ENCODE peak calls at places on chromosomes 6 and 20, in six cellular contexts. One of them, this sample, is unnamed.

GRCh38 chr6:3280866-3281465 is 22.2 kb downstream of the PSMG4 start:
- DNase-seq in mesendoderm: no peak
- DNase-seq in IMR-90: peak
- DNase-seq in neuronal stem cell: no peak
- DNase-seq in H1: no peak
- DNase-seq in mesenchymal stem cell: no peak
- DNase-seq in this sample: no peak

GRCh38 chr20:4101271-4101670 is 85.9 kb upstream of the RNF24 start:
- DNase-seq in mesendoderm: no peak
- DNase-seq in IMR-90: no peak
- DNase-seq in neuronal stem cell: no peak
- DNase-seq in H1: no peak
- DNase-seq in mesenchymal stem cell: no peak
- DNase-seq in this sample: no peak

GRCh38 chr20:8251201-8251575 is 119.1 kb downstream of the PLCB1 start:
- DNase-seq in mesendoderm: no peak
- DNase-seq in IMR-90: no peak
- DNase-seq in neuronal stem cell: no peak
- DNase-seq in H1: no peak
- DNase-seq in mesenchymal stem cell: no peak
- DNase-seq in this sample: no peak

GRCh38 chr20:18019068-18019467 is 38.6 kb downstream of the OVOL2 start:
- DNase-seq in mesendoderm: peak
- DNase-seq in IMR-90: peak
- DNase-seq in neuronal stem cell: no peak
- DNase-seq in H1: no peak
- DNase-seq in mesenchymal stem cell: peak
- DNase-seq in this sample: peak

GRCh38 chr6:147684906-147685305 is 176.4 kb downstream of the SAMD5 start:
- DNase-seq in mesendoderm: no peak
- DNase-seq in IMR-90: no peak
- DNase-seq in neuronal stem cell: no peak
- DNase-seq in H1: no peak
- DNase-seq in mesenchymal stem cell: no peak
- DNase-seq in this sample: no peak

GRCh38 chr6:89118931-89119330 is 1.1 kb upstream of the SRSF12 start:
- DNase-seq in mesendoderm: no peak
- DNase-seq in IMR-90: no peak
- DNase-seq in neuronal stem cell: no peak
- DNase-seq in H1: no peak
- DNase-seq in mesenchymal stem cell: no peak
- DNase-seq in this sample: no peak

GRCh38 chr6:14131579-14131978 is 14.0 kb downstream of the CD83 start:
- DNase-seq in mesendoderm: no peak
- DNase-seq in IMR-90: no peak
- DNase-seq in neuronal stem cell: no peak
- DNase-seq in H1: no peak
- DNase-seq in mesenchymal stem cell: no peak
- DNase-seq in this sample: no peak

GRCh38 chr6:152669894-152670293 is 27.8 kb upstream of the MYCT1 start:
- DNase-seq in mesendoderm: peak
- DNase-seq in IMR-90: peak
- DNase-seq in neuronal stem cell: no peak
- DNase-seq in H1: no peak
- DNase-seq in mesenchymal stem cell: peak
- DNase-seq in this sample: peak

GRCh38 chr20:34562643-34563042 is 4.1 kb downstream of the MAP1LC3A start:
- DNase-seq in mesendoderm: peak
- DNase-seq in IMR-90: peak
- DNase-seq in neuronal stem cell: no peak
- DNase-seq in H1: peak
- DNase-seq in mesenchymal stem cell: peak
- DNase-seq in this sample: peak

GRCh38 chr6:69812746-69813427 is 16.1 kb upstream of the LMBRD1 start:
- DNase-seq in mesendoderm: no peak
- DNase-seq in IMR-90: no peak
- DNase-seq in neuronal stem cell: no peak
- DNase-seq in H1: no peak
- DNase-seq in mesenchymal stem cell: no peak
- DNase-seq in this sample: peak

GRCh38 chr6:157690441-157691210 is 132.4 kb upstream of the SNX9 start:
- DNase-seq in mesendoderm: no peak
- DNase-seq in IMR-90: no peak
- DNase-seq in neuronal stem cell: no peak
- DNase-seq in H1: no peak
- DNase-seq in mesenchymal stem cell: no peak
- DNase-seq in this sample: no peak

GRCh38 chr20:40431112-40431511 is 257.9 kb downstream of the MAFB start:
- DNase-seq in mesendoderm: no peak
- DNase-seq in IMR-90: no peak
- DNase-seq in neuronal stem cell: no peak
- DNase-seq in H1: no peak
- DNase-seq in mesenchymal stem cell: no peak
- DNase-seq in this sample: no peak

GRCh38 chr20:45892049-45892816 is 1.1 kb downstream of the CTSA start:
- DNase-seq in mesendoderm: peak
- DNase-seq in IMR-90: peak
- DNase-seq in neuronal stem cell: no peak
- DNase-seq in H1: no peak
- DNase-seq in mesenchymal stem cell: peak
- DNase-seq in this sample: peak

GRCh38 chr6:15626878-15627683 is 35.7 kb downstream of the DTNBP1 start:
- DNase-seq in mesendoderm: no peak
- DNase-seq in IMR-90: no peak
- DNase-seq in neuronal stem cell: no peak
- DNase-seq in H1: no peak
- DNase-seq in mesenchymal stem cell: peak
- DNase-seq in this sample: no peak

GRCh38 chr6:89369009-89369408 is 16.5 kb upstream of the UBE2J1 start:
- DNase-seq in mesendoderm: peak
- DNase-seq in IMR-90: peak
- DNase-seq in neuronal stem cell: no peak
- DNase-seq in H1: no peak
- DNase-seq in mesenchymal stem cell: peak
- DNase-seq in this sample: peak

GRCh38 chr20:3648941-3649340 is 14.3 kb downstream of the GFRA4 start:
- DNase-seq in mesendoderm: no peak
- DNase-seq in IMR-90: no peak
- DNase-seq in neuronal stem cell: no peak
- DNase-seq in H1: peak
- DNase-seq in mesenchymal stem cell: no peak
- DNase-seq in this sample: no peak

GRCh38 chr6:82277686-82278085 is 30.1 kb upstream of the IBTK start:
- DNase-seq in mesendoderm: no peak
- DNase-seq in IMR-90: no peak
- DNase-seq in neuronal stem cell: no peak
- DNase-seq in H1: no peak
- DNase-seq in mesenchymal stem cell: no peak
- DNase-seq in this sample: no peak

GRCh38 chr20:5073154-5074049 is 46.4 kb downstream of the PCNA start:
- DNase-seq in mesendoderm: peak
- DNase-seq in IMR-90: peak
- DNase-seq in neuronal stem cell: no peak
- DNase-seq in H1: peak
- DNase-seq in mesenchymal stem cell: peak
- DNase-seq in this sample: no peak

GRCh38 chr20:31704225-31705119 is 18.2 kb downstream of the BCL2L1 start:
- DNase-seq in mesendoderm: peak
- DNase-seq in IMR-90: peak
- DNase-seq in neuronal stem cell: no peak
- DNase-seq in H1: no peak
- DNase-seq in mesenchymal stem cell: peak
- DNase-seq in this sample: peak

GRCh38 chr6:132817554-132818403 is 3.4 kb downstream of the RPS12 start:
- DNase-seq in mesendoderm: no peak
- DNase-seq in IMR-90: no peak
- DNase-seq in neuronal stem cell: no peak
- DNase-seq in H1: no peak
- DNase-seq in mesenchymal stem cell: no peak
- DNase-seq in this sample: peak

GRCh38 chr20:10131612-10132345 is 86.9 kb upstream of the SNAP25 start:
- DNase-seq in mesendoderm: no peak
- DNase-seq in IMR-90: peak
- DNase-seq in neuronal stem cell: no peak
- DNase-seq in H1: peak
- DNase-seq in mesenchymal stem cell: no peak
- DNase-seq in this sample: no peak

GRCh38 chr6:87357479-87358196 is 13.0 kb downstream of the C6orf163 start:
- DNase-seq in mesendoderm: no peak
- DNase-seq in IMR-90: no peak
- DNase-seq in neuronal stem cell: no peak
- DNase-seq in H1: no peak
- DNase-seq in mesenchymal stem cell: no peak
- DNase-seq in this sample: no peak

GRCh38 chr20:59403261-59403961 is 103.0 kb downstream of the EDN3 start:
- DNase-seq in mesendoderm: peak
- DNase-seq in IMR-90: no peak
- DNase-seq in neuronal stem cell: peak
- DNase-seq in H1: peak
- DNase-seq in mesenchymal stem cell: no peak
- DNase-seq in this sample: peak

GRCh38 chr20:10537850-10538480 is 102.9 kb downstream of the SLX4IP start:
- DNase-seq in mesendoderm: no peak
- DNase-seq in IMR-90: peak
- DNase-seq in neuronal stem cell: no peak
- DNase-seq in H1: no peak
- DNase-seq in mesenchymal stem cell: no peak
- DNase-seq in this sample: no peak

DNA sequence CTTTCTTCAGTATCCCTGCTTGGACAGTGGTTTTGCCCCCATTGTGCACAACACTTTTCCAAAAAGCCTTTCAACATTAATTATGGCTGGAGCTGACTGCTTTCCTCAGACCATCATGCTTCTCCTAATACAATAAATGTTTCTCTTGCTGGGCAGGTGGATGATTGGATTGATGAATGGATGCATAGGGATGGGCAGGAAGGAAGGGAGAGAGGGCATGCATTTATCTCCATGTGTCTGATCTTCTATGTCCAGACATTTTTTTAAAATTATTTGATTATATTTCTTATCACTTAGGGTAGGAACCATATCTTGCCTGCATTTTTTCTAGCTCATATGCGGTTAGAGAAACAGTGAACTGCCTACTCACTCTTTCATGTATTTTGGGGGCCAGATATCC is 218.5 kb downstream of the PRL start:
- DNase-seq in mesendoderm: no peak
- DNase-seq in IMR-90: no peak
- DNase-seq in neuronal stem cell: no peak
- DNase-seq in H1: no peak
- DNase-seq in mesenchymal stem cell: no peak
- DNase-seq in this sample: no peak
- H3K18ac ChIP-seq in mesendoderm: peak
- H3K18ac ChIP-seq in IMR-90: no peak
- H3K18ac ChIP-seq in neuronal stem cell: no peak
- H3K18ac ChIP-seq in H1: no peak
- H3K18ac ChIP-seq in mesenchymal stem cell: no peak
- H3K18ac ChIP-seq in this sample: no peak

GRCh38 chr20:24157213-24157612 is 168.6 kb upstream of the GGTLC1 start:
- DNase-seq in mesendoderm: no peak
- DNase-seq in IMR-90: no peak
- DNase-seq in neuronal stem cell: no peak
- DNase-seq in H1: no peak
- DNase-seq in mesenchymal stem cell: no peak
- DNase-seq in this sample: no peak
- H4K8ac ChIP-seq in mesendoderm: no peak
- H4K8ac ChIP-seq in IMR-90: no peak
- H4K8ac ChIP-seq in neuronal stem cell: no peak
- H4K8ac ChIP-seq in H1: no peak
- H4K8ac ChIP-seq in mesenchymal stem cell: no peak
- H4K8ac ChIP-seq in this sample: no peak

GRCh38 chr6:106512048-106512957 is 117.0 kb downstream of the RTN4IP1 start:
- DNase-seq in mesendoderm: peak
- DNase-seq in IMR-90: no peak
- DNase-seq in neuronal stem cell: peak
- DNase-seq in H1: peak
- DNase-seq in mesenchymal stem cell: peak
- DNase-seq in this sample: no peak

GRCh38 chr6:106512958-106513480 is 116.3 kb downstream of the RTN4IP1 start:
- DNase-seq in mesendoderm: no peak
- DNase-seq in IMR-90: no peak
- DNase-seq in neuronal stem cell: peak
- DNase-seq in H1: no peak
- DNase-seq in mesenchymal stem cell: no peak
- DNase-seq in this sample: no peak

GRCh38 chr6:106513813-106514212 is 115.5 kb downstream of the RTN4IP1 start:
- DNase-seq in mesendoderm: no peak
- DNase-seq in IMR-90: no peak
- DNase-seq in neuronal stem cell: no peak
- DNase-seq in H1: no peak
- DNase-seq in mesenchymal stem cell: no peak
- DNase-seq in this sample: no peak

GRCh38 chr6:106516629-106517028 is 112.7 kb downstream of the RTN4IP1 start:
- DNase-seq in mesendoderm: no peak
- DNase-seq in IMR-90: no peak
- DNase-seq in neuronal stem cell: no peak
- DNase-seq in H1: no peak
- DNase-seq in mesenchymal stem cell: no peak
- DNase-seq in this sample: no peak

GRCh38 chr6:106514281-106514885 is 114.9 kb downstream of the RTN4IP1 start:
- DNase-seq in mesendoderm: no peak
- DNase-seq in IMR-90: no peak
- DNase-seq in neuronal stem cell: no peak
- DNase-seq in H1: no peak
- DNase-seq in mesenchymal stem cell: no peak
- DNase-seq in this sample: no peak
- H3K4me3 ChIP-seq in mesendoderm: no peak
- H3K4me3 ChIP-seq in IMR-90: no peak
- H3K4me3 ChIP-seq in neuronal stem cell: no peak
- H3K4me3 ChIP-seq in H1: no peak
- H3K4me3 ChIP-seq in mesenchymal stem cell: peak
- H3K4me3 ChIP-seq in this sample: no peak

DNA sequence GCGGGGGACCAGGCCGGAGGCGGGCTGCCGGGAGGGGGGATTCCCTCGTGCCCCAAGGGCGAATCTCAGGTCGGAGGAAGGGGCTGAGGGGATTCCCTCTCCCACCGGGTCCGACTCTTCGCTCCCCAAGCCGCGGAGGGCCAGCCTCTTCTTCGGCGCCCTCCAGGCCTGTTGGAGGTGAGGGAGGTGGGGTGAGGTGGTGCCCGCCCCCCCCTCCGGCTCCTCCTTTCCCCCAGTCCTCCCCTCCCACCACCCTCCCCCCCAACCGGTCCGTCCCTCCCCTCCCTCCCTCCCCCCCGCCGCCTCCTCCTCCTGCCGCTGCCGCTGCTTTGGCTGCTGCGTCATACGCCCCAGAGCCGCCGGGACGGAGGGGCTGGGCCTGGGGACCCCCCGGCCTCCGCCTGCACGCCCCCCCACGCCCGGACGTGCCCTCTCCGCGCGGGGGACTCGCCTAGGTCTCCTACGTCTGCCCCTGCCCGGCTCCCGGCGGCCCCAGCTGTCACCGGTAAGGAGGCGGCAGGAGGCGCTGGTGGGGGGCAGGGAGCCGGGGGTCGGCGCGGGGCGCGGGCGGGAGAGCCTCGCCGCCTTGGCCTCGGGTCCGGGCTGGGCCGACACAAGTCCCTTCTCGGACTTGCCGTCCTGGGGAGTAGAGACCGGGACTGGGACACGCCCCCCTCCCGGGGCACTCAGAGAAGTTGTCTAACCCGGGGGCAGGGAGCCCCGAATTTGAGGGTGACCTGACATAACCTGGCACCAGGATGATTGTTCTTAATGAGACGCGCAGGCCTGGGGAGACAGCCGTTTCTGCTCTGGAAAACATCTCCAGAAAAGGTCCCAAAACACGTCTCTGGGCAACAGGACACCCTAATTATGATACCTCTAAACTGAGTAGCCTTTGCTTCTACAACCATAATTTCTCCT is at the start of gene PHF1:
- DNase-seq in mesendoderm: no peak
- DNase-seq in IMR-90: peak
- DNase-seq in neuronal stem cell: no peak
- DNase-seq in H1: peak
- DNase-seq in mesenchymal stem cell: peak
- DNase-seq in this sample: peak
- H3K18ac ChIP-seq in mesendoderm: peak
- H3K18ac ChIP-seq in IMR-90: peak
- H3K18ac ChIP-seq in neuronal stem cell: peak
- H3K18ac ChIP-seq in H1: peak
- H3K18ac ChIP-seq in mesenchymal stem cell: peak
- H3K18ac ChIP-seq in this sample: peak